ENCODE peak calls at places on chromosomes 6 and 20, in six cellular contexts. S is tibial artery, B is heart left ventricle, H is AG04450, A is uterus, O is hepatocyte. U is an unnamed sample.

GRCh38 chr6:34528996-34529664 is 27.0 kb downstream of the SPDEF start:
- DNase-seq in S (peak), B (no peak), H (no peak), A (no peak), O (no peak), U (no peak)

GRCh38 chr20:52497731-52498130 is 306.2 kb upstream of the ZFP64 start:
- DNase-seq in S (no peak), B (no peak), H (no peak), A (no peak), O (no peak), U (no peak)

GRCh38 chr6:53411451-53411850 is 62.7 kb upstream of the ELOVL5 start:
- DNase-seq in S (no peak), B (no peak), H (no peak), A (no peak), O (peak), U (no peak)

GRCh38 chr20:35327074-35327976 is 35.1 kb upstream of the FAM83C start:
- DNase-seq in S (no peak), B (no peak), H (no peak), A (no peak), O (peak), U (no peak)

GRCh38 chr6:166145751-166146150 is 21.9 kb downstream of the TBXT start:
- DNase-seq in S (no peak), B (no peak), H (no peak), A (no peak), O (no peak), U (no peak)

GRCh38 chr6:20338160-20338559 is 63.5 kb upstream of the E2F3 start:
- DNase-seq in S (no peak), B (no peak), H (no peak), A (no peak), O (no peak), U (no peak)

GRCh38 chr20:50226093-50226974 is 35.7 kb downstream of the CEBPB start:
- DNase-seq in S (peak), B (no peak), H (no peak), A (peak), O (no peak), U (no peak)

GRCh38 chr6:145643760-145644159 is 91.6 kb downstream of the EPM2A start:
- DNase-seq in S (no peak), B (no peak), H (no peak), A (no peak), O (no peak), U (peak)

GRCh38 chr6:13491538-13491937 is 4.1 kb upstream of the GFOD1 start:
- DNase-seq in S (no peak), B (no peak), H (no peak), A (no peak), O (no peak), U (no peak)

GRCh38 chr6:52881996-52882841 is 27.3 kb downstream of the GSTA3 start:
- DNase-seq in S (peak), B (peak), H (peak), A (peak), O (peak), U (peak)

GRCh38 chr20:32523613-32524218 is 61.4 kb downstream of the NOL4L start:
- DNase-seq in S (no peak), B (no peak), H (no peak), A (no peak), O (no peak), U (no peak)

GRCh38 chr6:57284056-57284455 is 33.4 kb upstream of the PRIM2 start:
- DNase-seq in S (no peak), B (no peak), H (peak), A (peak), O (no peak), U (no peak)

GRCh38 chr20:2206957-2207769 is 88.6 kb upstream of the TGM3 start:
- DNase-seq in S (peak), B (peak), H (no peak), A (peak), O (peak), U (no peak)

GRCh38 chr6:79461205-79461604 is 76.0 kb downstream of the LCA5 start:
- DNase-seq in S (no peak), B (no peak), H (no peak), A (no peak), O (no peak), U (no peak)

GRCh38 chr6:5099537-5099936 is 14.4 kb downstream of the PPP1R3G start:
- DNase-seq in S (no peak), B (no peak), H (no peak), A (no peak), O (no peak), U (no peak)

GRCh38 chr20:34877002-34877264 is 521 bp downstream of the ACSS2 start:
- DNase-seq in S (no peak), B (no peak), H (no peak), A (no peak), O (no peak), U (no peak)

GRCh38 chr6:37218501-37218900 is 39.1 kb upstream of the TBC1D22B start:
- DNase-seq in S (no peak), B (no peak), H (no peak), A (no peak), O (no peak), U (no peak)

GRCh38 chr20:9028419-9028818 is 40.5 kb upstream of the PLCB4 start:
- DNase-seq in S (peak), B (no peak), H (no peak), A (no peak), O (no peak), U (no peak)

GRCh38 chr6:116557863-116558262 is 4.3 kb downstream of the CALHM4 start:
- DNase-seq in S (no peak), B (peak), H (peak), A (no peak), O (peak), U (peak)
- H3K4me3 ChIP-seq in S (no peak), B (no peak), H (no peak), A (no peak), O (no peak), U (no peak)

GRCh38 chr20:5114403-5114802 is 5.4 kb downstream of the PCNA start:
- DNase-seq in S (no peak), B (no peak), H (no peak), A (no peak), O (no peak), U (no peak)
- H3K4me3 ChIP-seq in S (no peak), B (no peak), H (no peak), A (no peak), O (no peak), U (no peak)

GRCh38 chr6:122322824-122323223 is 76.6 kb upstream of the HSF2 start:
- DNase-seq in S (no peak), B (no peak), H (no peak), A (no peak), O (peak), U (peak)
- H3K4me3 ChIP-seq in S (peak), B (peak), H (peak), A (peak), O (peak), U (peak)

DNA sequence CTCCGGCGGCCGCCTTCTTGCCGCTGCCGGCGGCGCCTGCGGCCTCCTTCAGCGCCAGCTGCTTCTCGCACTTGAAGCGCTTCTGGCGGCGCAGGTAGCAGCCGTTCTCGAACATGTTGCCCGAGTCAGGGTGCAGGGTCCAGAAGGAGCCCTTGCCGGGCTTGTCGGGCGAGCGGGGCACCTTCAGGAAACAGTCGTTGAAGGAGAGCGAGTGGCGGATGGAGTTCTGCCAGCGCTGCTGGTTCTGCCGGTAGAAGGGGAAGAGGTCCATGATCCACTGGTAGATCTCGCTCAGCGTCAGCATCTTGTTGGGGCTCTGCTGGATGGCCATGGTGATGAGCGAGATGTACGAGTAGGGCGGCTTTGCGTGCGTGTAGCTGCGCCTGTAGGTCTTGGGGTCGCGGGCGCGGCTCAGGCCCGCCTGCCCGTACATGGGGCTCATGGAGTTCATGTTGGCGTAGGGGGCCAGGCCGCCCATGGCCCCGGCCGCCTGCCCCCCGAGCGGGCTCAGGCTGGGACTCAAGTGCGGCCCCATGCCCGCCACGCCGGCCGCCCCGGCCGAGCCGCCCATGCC is 1.9 kb downstream of the FOXA2 start:
- DNase-seq in S (no peak), B (no peak), H (no peak), A (no peak), O (no peak), U (no peak)
- H3K4me3 ChIP-seq in S (no peak), B (no peak), H (no peak), A (no peak), O (no peak), U (no peak)

GRCh38 chr6:106490974-106491373 is 130.5 kb downstream of the CRYBG1 start:
- DNase-seq in S (no peak), B (no peak), H (no peak), A (no peak), O (no peak), U (no peak)
- H3K4me3 ChIP-seq in S (no peak), B (no peak), H (no peak), A (no peak), O (no peak), U (no peak)

DNA sequence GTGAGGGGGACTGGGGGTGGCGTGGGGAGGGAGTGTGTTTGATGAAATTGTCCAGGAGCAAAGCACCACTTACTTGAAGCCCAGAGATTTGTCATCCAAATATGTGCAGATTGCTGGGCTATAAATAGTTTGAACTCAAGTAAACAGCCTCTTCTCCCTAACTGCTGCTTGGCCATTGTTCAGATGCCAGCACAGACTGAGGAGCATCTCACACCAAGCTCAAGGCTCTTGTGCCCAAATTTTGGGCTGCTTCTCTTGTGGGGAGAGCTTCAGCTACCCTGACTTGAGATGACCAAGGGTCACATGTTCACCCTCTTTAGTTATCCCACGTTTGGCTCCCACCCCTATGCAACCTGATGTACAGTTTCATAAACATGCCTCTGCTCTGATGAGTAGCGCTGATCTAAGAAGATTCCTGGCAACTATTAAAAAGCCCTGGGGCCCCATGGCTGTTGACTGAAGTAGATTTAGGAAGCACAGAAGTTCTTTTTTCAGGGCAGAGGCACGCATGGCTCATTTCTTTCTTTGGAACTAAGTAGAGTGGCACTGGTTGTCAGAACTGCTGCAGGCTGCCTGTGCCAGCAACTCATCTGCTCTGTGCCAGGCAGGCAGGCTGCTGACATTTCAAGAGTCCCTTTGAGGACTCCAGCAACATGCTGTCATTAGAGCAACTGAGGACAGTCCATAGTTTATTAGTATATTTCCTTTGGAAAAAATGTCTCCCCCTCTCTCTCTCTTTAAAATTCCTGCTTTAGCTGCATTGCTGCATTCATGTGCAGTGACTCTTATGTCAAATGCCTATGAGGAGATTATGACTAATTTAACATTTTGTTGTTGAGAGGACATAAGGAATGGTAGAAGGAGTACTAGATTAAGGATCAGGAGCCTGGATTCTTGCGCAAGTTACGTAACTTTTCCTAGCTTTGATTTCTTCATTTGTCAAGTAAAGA is 9.6 kb upstream of the PKIG start:
- DNase-seq in S (peak), B (peak), H (peak), A (peak), O (peak), U (no peak)
- H3K4me3 ChIP-seq in S (no peak), B (no peak), H (peak), A (no peak), O (no peak), U (no peak)

GRCh38 chr6:127365874-127366273 is 22.5 kb upstream of the ECHDC1 start:
- DNase-seq in S (no peak), B (no peak), H (no peak), A (no peak), O (no peak), U (no peak)
- H3K4me3 ChIP-seq in S (no peak), B (no peak), H (no peak), A (no peak), O (no peak), U (no peak)

GRCh38 chr20:38326309-38326708 is 20.0 kb upstream of the LBP start:
- DNase-seq in S (no peak), B (no peak), H (no peak), A (no peak), O (no peak), U (no peak)
- H3K4me3 ChIP-seq in S (no peak), B (no peak), H (no peak), A (no peak), O (no peak), U (no peak)

U was measured in astrocyte of the cerebellum.